ENCODE peak calls at places on chromosomes 16 and 17, in eight cellular contexts. U, X, H, B, S, Y, G and K are unnamed samples.

GRCh38 chr17:44363613-44364159 is at the start of gene FAM171A2:
- DNase-seq in X (peak), U (peak), B (peak), Y (peak), G (peak), H (peak), S (no peak), K (no peak)

GRCh38 chr17:4808378-4808767 is 1.4 kb downstream of the PLD2 start:
- DNase-seq in H (peak), B (no peak), Y (peak), S (no peak), X (no peak), U (no peak), G (no peak), K (no peak)

GRCh38 chr17:34711646-34712045 is 132.3 kb downstream of the TMEM132E start:
- DNase-seq in H (no peak), S (no peak), Y (no peak), X (no peak), U (no peak), B (no peak), G (peak), K (no peak)

GRCh38 chr17:80005360-80006338 is 30.0 kb downstream of the TBC1D16 start:
- DNase-seq in X (no peak), Y (no peak), G (peak), S (no peak), H (peak), B (no peak), U (peak), K (no peak)

GRCh38 chr17:2712300-2713043 is 908 bp upstream of the CLUH start:
- DNase-seq in S (no peak), B (no peak), X (no peak), U (no peak), H (no peak), Y (no peak), G (peak), K (no peak)

GRCh38 chr16:76484020-76484419 is 206.8 kb downstream of the CNTNAP4 start:
- DNase-seq in Y (no peak), B (no peak), G (no peak), U (no peak), S (no peak), X (no peak), H (no peak), K (no peak)

GRCh38 chr17:60129164-60129563 is 20.6 kb upstream of the CA4 start:
- DNase-seq in H (no peak), B (no peak), U (no peak), S (no peak), Y (no peak), X (no peak), G (no peak), K (no peak)

GRCh38 chr17:69425978-69426377 is 11.5 kb downstream of the MAP2K6 start:
- DNase-seq in G (no peak), Y (no peak), B (no peak), X (no peak), S (no peak), H (no peak), U (no peak), K (no peak)

GRCh38 chr17:1031711-1032110 is 34.8 kb downstream of the TIMM22 start:
- DNase-seq in G (no peak), U (peak), B (no peak), H (peak), Y (peak), S (no peak), X (no peak), K (no peak)

GRCh38 chr17:78146881-78147280 is 696 bp downstream of the C17orf99 start:
- DNase-seq in X (no peak), H (no peak), G (no peak), U (no peak), S (no peak), Y (no peak), B (no peak), K (no peak)

GRCh38 chr17:40496170-40496569 is 5.3 kb downstream of the TNS4 start:
- DNase-seq in B (no peak), Y (no peak), U (no peak), H (no peak), X (no peak), S (no peak), G (no peak), K (no peak)

GRCh38 chr17:30130121-30130520 is 13.5 kb downstream of the NSRP1 start:
- DNase-seq in U (no peak), G (no peak), H (no peak), X (no peak), Y (no peak), S (no peak), B (no peak), K (no peak)

GRCh38 chr16:12099451-12100123 is 123.1 kb downstream of the SNX29 start:
- DNase-seq in U (no peak), H (no peak), G (peak), B (no peak), X (no peak), S (no peak), Y (no peak), K (no peak)

GRCh38 chr16:3004319-3004718 is 8.4 kb upstream of the CLDN9 start:
- DNase-seq in X (no peak), U (no peak), S (no peak), G (no peak), Y (no peak), B (no peak), H (no peak), K (no peak)

GRCh38 chr17:48841395-48841831 is 10.6 kb downstream of the CALCOCO2 start:
- DNase-seq in B (peak), U (peak), H (no peak), G (no peak), X (no peak), Y (no peak), S (no peak), K (no peak)

GRCh38 chr17:29376667-29377268 is 13.4 kb upstream of the TAOK1 start:
- DNase-seq in B (peak), G (peak), X (no peak), H (no peak), U (peak), S (no peak), Y (peak), K (peak)

GRCh38 chr16:88070341-88070740 is 119.1 kb downstream of the BANP start:
- DNase-seq in H (no peak), Y (no peak), X (peak), G (no peak), S (no peak), B (no peak), U (no peak), K (no peak)
- H3K4me3 ChIP-seq in H (no peak), Y (no peak), X (no peak), G (no peak), S (no peak), B (no peak), U (no peak), K (no peak)

GRCh38 chr17:28346746-28347246 is 10.5 kb downstream of the POLDIP2 start:
- DNase-seq in X (no peak), S (no peak), Y (no peak), B (no peak), U (no peak), H (no peak), G (peak), K (no peak)
- TF ChIP-seq CTCF in X (peak), S (no peak), Y (peak), B (peak), U (peak), H (no peak), G (peak), K (peak)

GRCh38 chr16:57484515-57485005 is 1.7 kb downstream of the DOK4 start:
- DNase-seq in X (no peak), Y (no peak), S (no peak), U (no peak), B (no peak), H (no peak), G (no peak), K (no peak)
- H3K4me3 ChIP-seq in X (peak), Y (no peak), S (no peak), U (no peak), B (no peak), H (no peak), G (no peak), K (no peak)

GRCh38 chr17:9403207-9403606 is 172.4 kb downstream of the STX8 start:
- DNase-seq in G (no peak), U (no peak), H (no peak), X (no peak), S (no peak), B (no peak), Y (no peak), K (no peak)

GRCh38 chr17:9408381-9408780 is 167.2 kb downstream of the STX8 start:
- DNase-seq in B (peak), X (no peak), S (no peak), U (no peak), Y (no peak), H (no peak), G (no peak), K (no peak)

GRCh38 chr17:9406046-9406631 is 169.5 kb downstream of the STX8 start:
- DNase-seq in G (no peak), B (no peak), X (no peak), U (no peak), H (no peak), S (no peak), Y (no peak), K (no peak)

GRCh38 chr17:9401434-9401833 is 174.2 kb downstream of the STX8 start:
- DNase-seq in B (peak), H (no peak), S (no peak), Y (no peak), X (no peak), U (peak), G (no peak), K (no peak)

GRCh38 chr17:9402590-9403199 is 172.9 kb downstream of the STX8 start:
- DNase-seq in U (peak), Y (no peak), B (no peak), G (peak), S (no peak), H (no peak), X (no peak), K (peak)
- TF ChIP-seq CTCF in U (peak), Y (peak), B (peak), G (peak), S (no peak), H (peak), X (peak), K (peak)

GRCh38 chr16:67565470-67566100 is 3.3 kb downstream of the CTCF start:
- DNase-seq in H (no peak), S (no peak), X (peak), U (no peak), Y (no peak), B (no peak), G (no peak), K (no peak)
- H3K4me3 ChIP-seq in H (no peak), S (no peak), X (no peak), U (no peak), Y (no peak), B (no peak), G (no peak), K (no peak)

DNA sequence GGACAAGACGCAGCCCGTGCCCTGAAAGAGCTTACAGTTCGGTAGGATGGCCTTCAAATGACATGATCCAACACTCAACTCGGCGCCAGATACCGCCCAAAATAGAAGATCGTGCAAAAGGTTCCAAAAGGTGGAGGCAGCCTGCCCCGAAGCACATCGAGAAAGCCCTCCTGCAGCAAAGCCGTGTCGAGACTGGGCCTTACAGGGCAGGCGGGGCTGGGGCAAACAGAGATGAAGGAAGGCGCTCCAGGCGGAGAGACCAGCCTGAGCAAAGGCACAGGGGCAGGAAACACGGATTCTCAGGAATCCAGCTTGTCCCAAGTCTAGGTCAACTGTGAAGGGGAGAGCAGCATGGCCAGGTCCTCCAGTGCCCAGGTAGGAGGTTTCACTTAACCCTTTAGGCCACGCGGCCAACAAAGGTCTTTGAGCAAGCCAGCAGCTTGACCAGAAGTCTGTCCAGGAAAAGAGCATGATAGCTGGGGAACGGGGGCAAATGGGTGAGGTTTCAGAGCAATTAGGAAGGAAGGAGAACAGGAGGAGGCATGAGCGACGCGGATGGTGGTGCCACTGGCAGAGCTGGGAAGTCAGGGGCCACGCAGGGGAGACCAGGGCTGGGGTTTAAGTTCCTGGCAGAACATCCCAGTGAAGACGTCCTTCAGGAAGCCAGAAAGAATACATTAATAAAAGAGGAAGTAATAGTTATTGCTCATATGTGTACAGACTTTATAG is 21.2 kb upstream of the EIF1 start:
- DNase-seq in Y (no peak), H (no peak), X (peak), U (no peak), S (no peak), B (no peak), G (no peak), K (no peak)
- TF ChIP-seq CTCF in Y (no peak), H (no peak), X (no peak), U (no peak), S (no peak), B (no peak), G (no peak), K (no peak)

DNA sequence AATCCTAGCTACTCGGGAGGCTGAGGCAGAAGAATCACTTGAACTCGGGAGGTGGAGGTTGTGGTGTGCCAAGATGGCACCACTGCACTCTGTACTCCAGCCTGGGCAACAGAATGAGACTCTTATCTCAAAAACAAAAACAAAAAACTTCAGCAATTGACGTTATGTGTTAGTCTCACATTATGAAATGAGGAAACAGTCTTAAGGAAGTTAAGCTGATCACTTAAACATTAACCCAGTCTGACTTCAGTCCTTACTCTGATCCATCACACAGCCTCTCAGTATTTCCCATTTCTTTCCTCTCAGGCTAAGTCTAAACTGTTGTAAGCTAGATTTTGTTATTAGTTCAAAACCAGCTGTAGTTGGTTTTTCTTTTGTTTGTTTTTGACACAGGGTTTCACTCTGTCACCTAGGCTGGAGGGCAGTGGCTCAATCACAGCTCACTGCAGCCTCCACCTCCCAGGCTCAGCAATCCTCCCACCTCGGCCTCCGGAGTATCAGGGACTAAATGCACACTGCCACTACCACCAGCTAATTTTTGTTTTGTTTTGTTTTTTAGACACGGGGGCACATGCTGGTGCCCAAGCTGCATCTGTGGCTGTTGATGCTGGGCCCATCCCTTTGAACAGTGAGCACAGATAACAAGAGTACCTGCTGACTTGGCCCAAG is 6.3 kb downstream of the JPT1 start:
- DNase-seq in X (no peak), S (no peak), B (no peak), U (no peak), H (no peak), Y (no peak), G (no peak), K (no peak)
- H3K4me3 ChIP-seq in X (no peak), S (no peak), B (no peak), U (no peak), H (no peak), Y (no peak), G (no peak), K (no peak)

GRCh38 chr16:65121870-65122723 is at the start of gene CDH11:
- DNase-seq in G (peak), U (peak), S (peak), Y (peak), X (peak), H (peak), B (peak), K (no peak)
- TF ChIP-seq CTCF in G (no peak), U (peak), S (peak), Y (peak), X (peak), H (no peak), B (peak), K (peak)

GRCh38 chr17:76314392-76315227 is 6.5 kb upstream of the QRICH2 start:
- DNase-seq in U (peak), H (no peak), Y (no peak), S (no peak), G (no peak), B (no peak), X (no peak), K (no peak)
- H3K4me3 ChIP-seq in U (no peak), H (no peak), Y (peak), S (no peak), G (no peak), B (no peak), X (peak), K (no peak)

GRCh38 chr16:1825381-1825863 is 1.2 kb downstream of the HAGH start:
- DNase-seq in B (no peak), U (no peak), H (peak), S (no peak), G (no peak), Y (no peak), X (no peak), K (no peak)

GRCh38 chr16:1821861-1822611 is 4.6 kb downstream of the HAGH start:
- DNase-seq in X (no peak), B (no peak), G (no peak), H (no peak), Y (no peak), S (no peak), U (no peak), K (no peak)

GRCh38 chr16:1825864-1826690 is 548 bp downstream of the HAGH start:
- DNase-seq in Y (peak), U (peak), X (peak), B (no peak), G (peak), S (no peak), H (peak), K (no peak)

GRCh38 chr16:1822801-1823200 is 3.8 kb downstream of the HAGH start:
- DNase-seq in Y (no peak), H (peak), B (no peak), X (no peak), U (no peak), G (no peak), S (no peak), K (no peak)

GRCh38 chr16:1823821-1824220 is 2.8 kb downstream of the HAGH start:
- DNase-seq in X (no peak), U (peak), S (no peak), H (peak), G (peak), Y (peak), B (no peak), K (no peak)
- TF ChIP-seq CTCF in X (no peak), U (peak), S (no peak), H (no peak), G (peak), Y (no peak), B (no peak), K (peak)